ENCODE peak calls at places on chromosome X, in six cellular contexts. U is HCT116, V is tibial artery, H is IMR-90, T is gastrocnemius medialis, Z is Peyer's patch. Q is an unnamed sample. For H3K4me1, the result is how much of the 10 kb centered on the place peaks cover.

GRCh38 chrX:130165703-130166502 is at the start of gene AIFM1:
- DNase-seq in U (peak), V (peak), H (peak), T (peak), Z (peak), Q (peak)

GRCh38 chrX:149510386-149510785 is 5.3 kb upstream of the IDS start:
- DNase-seq in U (no peak), V (no peak), H (no peak), T (no peak), Z (no peak), Q (no peak)

GRCh38 chrX:48578661-48579128 is 4.4 kb downstream of the RBM3 start:
- DNase-seq in U (no peak), V (no peak), H (no peak), T (no peak), Z (no peak), Q (no peak)

GRCh38 chrX:131677655-131678628 is 134.1 kb downstream of the OR13H1 start:
- DNase-seq in U (peak), V (no peak), H (peak), T (no peak), Z (peak), Q (no peak)

GRCh38 chrX:20015422-20015821 is 24.6 kb upstream of the BCLAF3 start:
- DNase-seq in U (no peak), V (no peak), H (no peak), T (no peak), Z (no peak), Q (no peak)

GRCh38 chrX:97841544-97842179 is 958.0 kb downstream of the RPA4 start:
- DNase-seq in U (no peak), V (no peak), H (no peak), T (no peak), Z (no peak), Q (peak)

GRCh38 chrX:153599192-153600031 is 473 bp upstream of the CCNQ start:
- DNase-seq in U (peak), V (peak), H (peak), T (peak), Z (peak), Q (peak)

GRCh38 chrX:45903781-45904201 is 641.4 kb downstream of the ZNF674 start:
- DNase-seq in U (no peak), V (no peak), H (no peak), T (no peak), Z (no peak), Q (no peak)

GRCh38 chrX:40380649-40381488 is 199.9 kb upstream of the ATP6AP2 start:
- DNase-seq in U (no peak), V (no peak), H (no peak), T (peak), Z (no peak), Q (no peak)

GRCh38 chrX:152831391-152831790 is 528 bp downstream of the NSDHL start:
- DNase-seq in U (no peak), V (no peak), H (no peak), T (no peak), Z (no peak), Q (no peak)

GRCh38 chrX:118117069-118117405 is 427 bp upstream of the KLHL13 start:
- DNase-seq in U (no peak), V (peak), H (no peak), T (no peak), Z (peak), Q (no peak)

GRCh38 chrX:37912286-37912685 is 64.9 kb upstream of the DYNLT3 start:
- DNase-seq in U (no peak), V (no peak), H (no peak), T (no peak), Z (no peak), Q (no peak)

GRCh38 chrX:48474581-48474980 is 1.4 kb upstream of the FTSJ1 start:
- DNase-seq in U (no peak), V (no peak), H (no peak), T (no peak), Z (no peak), Q (no peak)

GRCh38 chrX:2712890-2713860 is 22.1 kb downstream of the CD99 start:
- DNase-seq in U (no peak), V (no peak), H (no peak), T (no peak), Z (no peak), Q (no peak)

GRCh38 chrX:264634-265455 is 16.3 kb upstream of the PLCXD1 start:
- DNase-seq in U (no peak), V (no peak), H (no peak), T (no peak), Z (no peak), Q (no peak)

GRCh38 chrX:323721-324628 is 5.4 kb upstream of the GTPBP6 start:
- DNase-seq in U (peak), V (peak), H (peak), T (no peak), Z (peak), Q (peak)

GRCh38 chrX:51484616-51485015 is 11.8 kb downstream of the NUDT11 start:
- DNase-seq in U (no peak), V (no peak), H (no peak), T (no peak), Z (no peak), Q (no peak)

GRCh38 chrX:69027181-69028005 is 137.9 kb downstream of the PJA1 start:
- DNase-seq in U (no peak), V (no peak), H (peak), T (no peak), Z (no peak), Q (no peak)

GRCh38 chrX:144637731-144638130 is 609.6 kb upstream of the SPANXN1 start:
- DNase-seq in U (no peak), V (no peak), H (no peak), T (no peak), Z (no peak), Q (no peak)

GRCh38 chrX:153900806-153901752 is 3.4 kb upstream of the AVPR2 start:
- DNase-seq in U (no peak), V (peak), H (peak), T (peak), Z (peak), Q (peak)

GRCh38 chrX:56281789-56282188 is 49.6 kb downstream of the KLF8 start:
- DNase-seq in U (peak), V (no peak), H (peak), T (no peak), Z (no peak), Q (no peak)

GRCh38 chrX:149762696-149763614 is 10.9 kb upstream of the HSFX1 start:
- DNase-seq in U (no peak), V (no peak), H (no peak), T (no peak), Z (peak), Q (no peak)

GRCh38 chrX:118660085-118660484 is 67.3 kb upstream of the IL13RA1 start:
- DNase-seq in U (no peak), V (no peak), H (no peak), T (no peak), Z (no peak), Q (no peak)

GRCh38 chrX:139828037-139828436 is 104.8 kb downstream of the ATP11C start:
- DNase-seq in U (no peak), V (no peak), H (no peak), T (no peak), Z (no peak), Q (no peak)
- H3K4me1 ChIP-seq in U (under half), V (under half), H (under half), T (under half), Z (under half), Q (under half)

GRCh38 chrX:31499120-31499519 is 427.3 kb upstream of the FTHL17 start:
- DNase-seq in U (no peak), V (no peak), H (peak), T (no peak), Z (no peak), Q (no peak)
- TF ChIP-seq CTCF in U (no peak), V (no peak), H (no peak), T (no peak), Z (no peak), Q (no peak)

GRCh38 chrX:13001961-13002671 is 27.2 kb downstream of the TMSB4X start:
- DNase-seq in U (no peak), V (no peak), H (peak), T (no peak), Z (no peak), Q (no peak)
- H3K4me1 ChIP-seq in U (under half), V (under half), H (under half), T (under half), Z (under half), Q (under half)

GRCh38 chrX:88366314-88366713 is 380.7 kb upstream of the CPXCR1 start:
- DNase-seq in U (no peak), V (no peak), H (no peak), T (no peak), Z (no peak), Q (no peak)
- TF ChIP-seq CTCF in U (no peak), V (no peak), H (no peak), T (no peak), Z (no peak), Q (no peak)

GRCh38 chrX:17413228-17413627 is 38.2 kb downstream of the NHS start:
- DNase-seq in U (peak), V (no peak), H (peak), T (no peak), Z (no peak), Q (no peak)

GRCh38 chrX:17412692-17413091 is 37.7 kb downstream of the NHS start:
- DNase-seq in U (peak), V (no peak), H (peak), T (no peak), Z (no peak), Q (no peak)

GRCh38 chrX:17415242-17415815 is 40.3 kb downstream of the NHS start:
- DNase-seq in U (no peak), V (no peak), H (no peak), T (no peak), Z (no peak), Q (no peak)

GRCh38 chrX:17414839-17415238 is 39.8 kb downstream of the NHS start:
- DNase-seq in U (no peak), V (peak), H (no peak), T (no peak), Z (no peak), Q (peak)

DNA sequence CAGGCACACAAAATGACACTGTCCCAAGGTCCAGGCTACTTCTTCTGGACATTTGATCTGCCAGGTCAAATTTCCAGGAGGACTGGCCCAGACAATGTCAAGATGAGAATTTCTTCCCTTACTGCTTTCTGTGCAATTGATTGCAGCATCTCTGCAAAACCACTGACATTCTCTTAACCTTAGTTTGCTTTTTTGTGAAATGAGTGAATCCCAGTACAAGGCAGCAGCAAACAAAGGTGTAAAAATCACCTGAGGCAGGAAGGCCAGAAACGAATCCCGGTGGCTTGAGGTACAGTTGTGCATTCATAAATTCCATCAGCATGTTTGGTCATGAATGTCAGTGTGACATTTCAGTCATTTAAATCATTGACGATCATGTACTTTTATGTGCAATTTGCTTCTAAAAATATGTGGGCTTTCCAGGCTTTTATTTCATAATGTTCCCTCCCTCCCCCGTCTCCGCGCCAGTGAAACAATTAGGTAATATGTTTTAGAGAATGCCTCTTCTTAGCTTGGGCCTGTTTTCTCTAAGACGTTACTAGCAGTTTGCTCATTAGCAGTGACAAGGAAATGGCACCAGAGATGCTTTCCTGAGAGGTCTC is 39.2 kb downstream of the NHS start:
- DNase-seq in U (no peak), V (peak), H (no peak), T (no peak), Z (no peak), Q (no peak)
- H3K4me1 ChIP-seq in U (under half), V (under half), H (under half), T (under half), Z (under half), Q (under half)

GRCh38 chrX:138847930-138848329 is 136.4 kb upstream of the FGF13 start:
- DNase-seq in U (no peak), V (no peak), H (no peak), T (no peak), Z (no peak), Q (no peak)
- TF ChIP-seq CTCF in U (no peak), V (no peak), H (no peak), T (no peak), Z (no peak), Q (no peak)

GRCh38 chrX:70476166-70476933 is 31.7 kb downstream of the DLG3 start:
- DNase-seq in U (no peak), V (no peak), H (no peak), T (no peak), Z (no peak), Q (no peak)

GRCh38 chrX:70479197-70479969 is 34.7 kb downstream of the DLG3 start:
- DNase-seq in U (no peak), V (no peak), H (peak), T (no peak), Z (no peak), Q (no peak)

GRCh38 chrX:70478521-70478920 is 33.9 kb downstream of the DLG3 start:
- DNase-seq in U (no peak), V (no peak), H (no peak), T (no peak), Z (no peak), Q (no peak)

GRCh38 chrX:70476934-70477733 is 32.5 kb downstream of the DLG3 start:
- DNase-seq in U (peak), V (peak), H (peak), T (no peak), Z (peak), Q (peak)

GRCh38 chrX:70477734-70478075 is 33.1 kb downstream of the DLG3 start:
- DNase-seq in U (no peak), V (no peak), H (no peak), T (no peak), Z (no peak), Q (no peak)
- H3K4me1 ChIP-seq in U (half or more), V (under half), H (under half), T (under half), Z (under half), Q (under half)

Q was measured in psoas muscle.